ENCODE peak calls at places on chromosomes 4 and X, in seven cellular contexts. E is fibroblast of mammary gland, C is heart left ventricle, J is ovary, Q is brain microvascular endothelial cell, Z is fibroblast of the aortic adventitia, U is SK-N-SH. K is an unnamed sample.

GRCh38 chr4:174260099-174260498 is 23.4 kb downstream of the FBXO8 start:
- DNase-seq in Q (peak), U (peak), E (peak), Z (peak), C (no peak), J (no peak), K (no peak)

GRCh38 chr4:2860391-2861348 is 17.0 kb downstream of the ADD1 start:
- DNase-seq in Q (peak), Z (peak), E (no peak), U (no peak), J (no peak), C (peak), K (peak)

GRCh38 chrX:110732274-110732673 is 63.3 kb downstream of the CHRDL1 start:
- DNase-seq in Z (no peak), Q (no peak), U (no peak), E (no peak), C (peak), J (no peak), K (no peak)

GRCh38 chr4:3781997-3782930 is 16.1 kb downstream of the ADRA2C start:
- DNase-seq in C (no peak), U (no peak), Q (no peak), Z (no peak), J (no peak), E (no peak), K (no peak)

GRCh38 chrX:132025085-132025484 is 2.0 kb downstream of the STK26 start:
- DNase-seq in Q (no peak), U (no peak), E (no peak), J (no peak), Z (no peak), C (no peak), K (no peak)

GRCh38 chr4:54961357-54961975 is 163.9 kb downstream of the KDR start:
- DNase-seq in Z (peak), Q (peak), C (no peak), J (no peak), E (peak), U (peak), K (no peak)

GRCh38 chr4:177400030-177400429 is 42.2 kb downstream of the AGA start:
- DNase-seq in U (no peak), J (no peak), C (no peak), Q (no peak), E (no peak), Z (peak), K (no peak)

GRCh38 chr4:123469245-123469644 is 72.7 kb downstream of the SPRY1 start:
- DNase-seq in J (no peak), U (no peak), Q (no peak), E (no peak), C (no peak), Z (no peak), K (no peak)

GRCh38 chrX:11458175-11458574 is 165.0 kb downstream of the AMELX start:
- DNase-seq in J (no peak), E (peak), U (no peak), C (no peak), Q (no peak), Z (peak), K (no peak)

GRCh38 chr4:185282968-185283367 is 73.6 kb downstream of the SNX25 start:
- DNase-seq in Z (peak), E (peak), C (no peak), U (no peak), J (no peak), Q (peak), K (peak)

GRCh38 chr4:142126890-142127497 is 490.6 kb downstream of the IL15 start:
- DNase-seq in E (peak), C (peak), Q (peak), J (peak), U (peak), Z (peak), K (peak)

GRCh38 chrX:152926279-152926678 is 28.4 kb downstream of the ZNF185 start:
- DNase-seq in E (peak), Q (peak), J (no peak), U (peak), C (no peak), Z (peak), K (peak)
- TF ChIP-seq CTCF in E (peak), Q (peak), J (no peak), U (peak), C (no peak), Z (peak), K (peak)

GRCh38 chr4:10104991-10105276 is 11.7 kb downstream of the WDR1 start:
- DNase-seq in J (no peak), C (no peak), E (no peak), U (no peak), Q (no peak), Z (no peak), K (no peak)

GRCh38 chr4:10106421-10107039 is 10.1 kb downstream of the WDR1 start:
- DNase-seq in U (peak), Z (peak), E (peak), J (peak), Q (peak), C (peak), K (peak)

GRCh38 chr4:10107111-10108091 is 9.2 kb downstream of the WDR1 start:
- DNase-seq in E (no peak), C (no peak), J (no peak), U (no peak), Z (peak), Q (no peak), K (no peak)

GRCh38 chr4:10105421-10105820 is 11.2 kb downstream of the WDR1 start:
- DNase-seq in U (no peak), Z (no peak), E (no peak), Q (no peak), C (no peak), J (no peak), K (no peak)

GRCh38 chr4:10105920-10106319 is 10.7 kb downstream of the WDR1 start:
- DNase-seq in U (no peak), E (no peak), Q (no peak), C (no peak), Z (no peak), J (no peak), K (no peak)
- H3K4me3 ChIP-seq in U (peak), E (peak), Q (no peak), C (no peak), Z (no peak), J (peak), K (peak)

GRCh38 chr4:110620352-110621327 is 2.2 kb downstream of the PITX2 start:
- DNase-seq in C (no peak), U (peak), Q (no peak), Z (no peak), J (no peak), E (no peak), K (no peak)
- TF ChIP-seq CTCF in C (no peak), U (peak), Q (peak), Z (no peak), J (no peak), E (no peak), K (no peak)

DNA sequence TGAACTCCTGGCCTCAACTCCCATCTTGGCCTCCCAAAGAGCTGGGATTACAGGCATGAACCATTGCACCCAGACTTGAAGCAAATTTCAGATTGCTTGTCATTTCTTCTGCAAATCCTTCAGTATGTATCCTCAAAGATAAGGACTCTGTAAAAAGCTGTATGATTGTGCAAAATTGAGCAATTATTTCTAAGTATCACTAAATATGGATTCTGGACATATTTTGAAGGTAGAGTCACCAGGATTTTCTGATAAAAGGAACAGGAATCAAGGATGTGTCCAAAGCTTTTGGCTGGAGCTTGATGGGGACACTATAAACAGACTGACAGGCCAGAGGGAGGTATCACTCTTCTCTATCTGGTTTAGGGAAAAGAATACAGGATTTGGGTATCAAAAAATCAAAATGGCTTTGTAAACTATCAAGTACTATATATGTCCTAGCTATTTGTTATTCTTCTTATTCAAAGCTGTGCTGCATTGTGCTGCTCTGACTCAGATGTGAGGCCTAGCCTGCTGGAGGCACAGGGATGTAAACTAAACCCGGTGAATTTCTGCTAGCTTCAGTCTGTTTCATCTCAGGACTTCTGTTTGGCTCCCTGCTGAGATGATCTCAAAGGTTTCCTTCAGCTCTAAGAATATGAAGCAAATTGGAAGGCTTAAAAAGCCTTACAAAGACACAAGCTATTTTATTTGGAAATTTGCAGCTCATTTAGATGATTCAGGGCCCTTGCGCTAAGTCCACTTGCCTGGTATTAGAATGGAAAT is 8.3 kb downstream of the RPS4X start:
- DNase-seq in J (no peak), U (no peak), Z (peak), Q (peak), C (no peak), E (peak), K (no peak)
- H3K4me3 ChIP-seq in J (no peak), U (no peak), Z (no peak), Q (no peak), C (no peak), E (no peak), K (no peak)

GRCh38 chrX:31889028-31889427 is 817.2 kb upstream of the FTHL17 start:
- DNase-seq in Z (no peak), Q (no peak), U (no peak), E (no peak), J (no peak), C (no peak), K (no peak)
- TF ChIP-seq CTCF in Z (no peak), Q (no peak), U (no peak), E (no peak), J (no peak), C (no peak), K (no peak)

GRCh38 chrX:115598556-115598955 is 37.6 kb downstream of the PLS3 start:
- DNase-seq in C (no peak), Q (no peak), U (no peak), E (no peak), J (no peak), Z (no peak), K (no peak)

GRCh38 chrX:115602308-115602707 is 41.3 kb downstream of the PLS3 start:
- DNase-seq in Z (no peak), U (no peak), E (no peak), J (no peak), C (no peak), Q (no peak), K (no peak)

GRCh38 chrX:115603534-115604074 is 42.6 kb downstream of the PLS3 start:
- DNase-seq in U (no peak), C (no peak), Q (no peak), E (no peak), J (no peak), Z (no peak), K (no peak)

GRCh38 chrX:115606861-115607260 is 45.9 kb downstream of the PLS3 start:
- DNase-seq in Z (no peak), U (no peak), Q (no peak), C (no peak), J (no peak), E (no peak), K (peak)

GRCh38 chrX:115602729-115603389 is 41.9 kb downstream of the PLS3 start:
- DNase-seq in J (no peak), Z (no peak), U (no peak), Q (no peak), E (no peak), C (no peak), K (no peak)
- H3K4me3 ChIP-seq in J (no peak), Z (no peak), U (no peak), Q (no peak), E (no peak), C (no peak), K (no peak)

DNA sequence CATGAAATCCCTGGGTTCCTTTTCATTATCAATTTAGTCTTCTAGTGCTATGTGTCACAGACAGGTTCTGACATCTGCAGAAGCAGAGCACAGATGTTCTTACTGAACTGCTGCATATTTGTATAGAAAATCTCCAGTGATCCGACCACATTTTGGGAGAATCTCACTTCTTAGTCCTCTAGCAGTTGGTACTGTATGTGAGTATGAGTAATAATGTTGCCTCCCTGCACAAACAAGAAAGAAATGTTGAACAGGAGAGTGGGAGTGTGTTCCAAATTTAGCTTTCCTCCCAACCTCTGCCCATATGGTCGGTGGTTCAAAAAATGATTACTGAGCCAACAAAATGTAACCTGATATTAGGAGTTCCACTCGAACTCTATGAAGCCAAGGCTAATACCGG is 165.3 kb upstream of the GPC4 start:
- DNase-seq in Q (no peak), Z (peak), E (peak), U (no peak), J (no peak), C (no peak), K (no peak)
- TF ChIP-seq CTCF in Q (no peak), Z (no peak), E (no peak), U (no peak), J (no peak), C (no peak), K (no peak)

GRCh38 chr4:87849612-87850011 is 16.8 kb downstream of the MEPE start:
- DNase-seq in C (no peak), U (no peak), E (peak), Z (no peak), Q (peak), J (no peak), K (no peak)

GRCh38 chr4:87851332-87851731 is 18.6 kb downstream of the MEPE start:
- DNase-seq in U (no peak), C (no peak), J (no peak), E (no peak), Z (no peak), Q (no peak), K (no peak)

GRCh38 chr4:87844476-87844875 is 11.7 kb downstream of the MEPE start:
- DNase-seq in J (no peak), C (no peak), Q (no peak), U (no peak), Z (peak), E (peak), K (no peak)

GRCh38 chr4:87851955-87852354 is 19.2 kb downstream of the MEPE start:
- DNase-seq in Z (no peak), U (no peak), E (no peak), C (no peak), J (no peak), Q (no peak), K (no peak)

DNA sequence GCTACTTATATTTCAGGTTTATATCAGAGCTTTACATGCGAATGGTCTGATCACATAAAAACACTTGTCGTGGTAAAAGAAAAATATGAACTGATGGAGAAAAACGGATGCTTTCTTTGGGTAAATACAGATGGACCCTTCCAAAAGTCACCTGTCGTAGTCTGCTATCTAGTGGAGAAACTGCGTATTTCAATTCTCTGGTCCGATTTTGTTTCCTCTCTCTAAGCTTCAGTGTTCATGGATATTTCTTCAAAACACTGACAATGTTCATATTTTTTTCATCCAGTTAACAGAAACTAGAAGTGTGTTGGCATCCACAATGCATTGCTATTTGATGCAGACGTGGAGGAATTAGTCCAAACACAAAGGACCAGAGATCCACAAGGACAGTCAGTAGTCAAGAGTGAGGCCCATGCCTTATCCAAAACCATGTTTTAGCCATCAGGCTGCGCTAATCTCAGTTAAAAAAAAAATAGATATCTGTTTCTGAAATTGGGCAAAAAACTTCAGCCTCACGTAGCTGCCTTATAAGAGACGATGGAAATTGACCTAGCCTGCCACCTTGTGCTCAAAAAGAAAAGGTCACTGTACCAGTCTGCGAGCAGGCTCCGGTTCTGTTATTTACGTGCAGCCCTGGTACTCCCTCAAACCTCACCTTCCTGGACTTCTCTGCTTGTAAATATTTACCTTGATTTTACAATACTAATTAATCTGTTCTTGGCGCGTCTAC is 16.0 kb downstream of the MEPE start:
- DNase-seq in U (peak), Z (peak), J (peak), E (peak), Q (peak), C (peak), K (peak)
- H3K4me3 ChIP-seq in U (peak), Z (peak), J (peak), E (no peak), Q (no peak), C (peak), K (peak)

K was measured in PC-9.